ENCODE peak calls at places on chromosomes 3 and 15, in six cellular contexts. S, B, D, R, V and Q are unnamed samples.

GRCh38 chr15:89946681-89947313 is 34.0 kb upstream of the ARPIN start:
- DNase-seq in S (no peak), B (no peak), D (no peak), R (no peak), V (no peak), Q (no peak)

GRCh38 chr3:171878441-171879225 is 35.5 kb downstream of the TMEM212 start:
- DNase-seq in S (no peak), B (peak), D (no peak), R (no peak), V (no peak), Q (no peak)

GRCh38 chr3:149081772-149082171 is 4.6 kb downstream of the HLTF start:
- DNase-seq in S (no peak), B (no peak), D (no peak), R (no peak), V (no peak), Q (no peak)

GRCh38 chr3:148848410-148848809 is 16.7 kb upstream of the CPA3 start:
- DNase-seq in S (no peak), B (no peak), D (no peak), R (no peak), V (no peak), Q (no peak)

GRCh38 chr3:175702956-175703355 is 843.8 kb downstream of the NAALADL2 start:
- DNase-seq in S (no peak), B (no peak), D (no peak), R (no peak), V (no peak), Q (no peak)

GRCh38 chr3:195056506-195056905 is 214.5 kb downstream of the XXYLT1 start:
- DNase-seq in S (no peak), B (no peak), D (no peak), R (no peak), V (no peak), Q (peak)

GRCh38 chr15:47820780-47821319 is 103.5 kb downstream of the SEMA6D start:
- DNase-seq in S (no peak), B (peak), D (no peak), R (no peak), V (no peak), Q (no peak)

GRCh38 chr15:61033938-61034792 is 194.9 kb downstream of the RORA start:
- DNase-seq in S (no peak), B (no peak), D (no peak), R (no peak), V (no peak), Q (no peak)

GRCh38 chr3:49591615-49592014 is 37.3 kb downstream of the BSN start:
- DNase-seq in S (no peak), B (no peak), D (no peak), R (no peak), V (no peak), Q (no peak)

GRCh38 chr3:102059145-102059943 is 210.0 kb downstream of the NFKBIZ start:
- DNase-seq in S (no peak), B (no peak), D (no peak), R (no peak), V (no peak), Q (no peak)

GRCh38 chr3:160796089-160796812 is 40.2 kb downstream of the PPM1L start:
- DNase-seq in S (no peak), B (no peak), D (no peak), R (no peak), V (no peak), Q (no peak)

GRCh38 chr15:73939138-73939537 is 12.9 kb downstream of the LOXL1 start:
- DNase-seq in S (no peak), B (no peak), D (no peak), R (no peak), V (no peak), Q (no peak)

GRCh38 chr3:154904328-154904727 is 175.8 kb upstream of the MME start:
- DNase-seq in S (no peak), B (peak), D (no peak), R (no peak), V (no peak), Q (no peak)

GRCh38 chr3:150582620-150583019 is 20.5 kb upstream of the SELENOT start:
- DNase-seq in S (no peak), B (no peak), D (no peak), R (no peak), V (no peak), Q (no peak)